ENCODE peak calls at places on chromosomes 16 and 17, in six cellular contexts. One of them, this sample, is unnamed.

GRCh38 chr17:68288804-68289203 is 2.1 kb downstream of the SLC16A6 start:
- DNase-seq in GM10248: peak
- DNase-seq in psoas muscle: no peak
- DNase-seq in AG09309: no peak
- DNase-seq in bronchial epithelial cell: no peak
- DNase-seq in dorsolateral prefrontal cortex: no peak
- DNase-seq in this sample: no peak

GRCh38 chr17:51636291-51636690 is 375.9 kb downstream of the UTP18 start:
- DNase-seq in GM10248: no peak
- DNase-seq in psoas muscle: no peak
- DNase-seq in AG09309: no peak
- DNase-seq in bronchial epithelial cell: peak
- DNase-seq in dorsolateral prefrontal cortex: no peak
- DNase-seq in this sample: no peak

GRCh38 chr16:82038941-82039340 is 3.9 kb downstream of the HSD17B2 start:
- DNase-seq in GM10248: no peak
- DNase-seq in psoas muscle: no peak
- DNase-seq in AG09309: no peak
- DNase-seq in bronchial epithelial cell: no peak
- DNase-seq in dorsolateral prefrontal cortex: no peak
- DNase-seq in this sample: no peak

GRCh38 chr17:1231456-1231855 is 38.8 kb upstream of the BHLHA9 start:
- DNase-seq in GM10248: no peak
- DNase-seq in psoas muscle: no peak
- DNase-seq in AG09309: no peak
- DNase-seq in bronchial epithelial cell: no peak
- DNase-seq in dorsolateral prefrontal cortex: no peak
- DNase-seq in this sample: peak

GRCh38 chr17:60577147-60577925 is 22.7 kb upstream of the PPM1D start:
- DNase-seq in GM10248: peak
- DNase-seq in psoas muscle: no peak
- DNase-seq in AG09309: no peak
- DNase-seq in bronchial epithelial cell: no peak
- DNase-seq in dorsolateral prefrontal cortex: peak
- DNase-seq in this sample: no peak

GRCh38 chr17:81960130-81960958 is 643 bp downstream of the NOTUM start:
- DNase-seq in GM10248: no peak
- DNase-seq in psoas muscle: no peak
- DNase-seq in AG09309: no peak
- DNase-seq in bronchial epithelial cell: no peak
- DNase-seq in dorsolateral prefrontal cortex: no peak
- DNase-seq in this sample: no peak

GRCh38 chr17:17767497-17768286 is 69.1 kb downstream of the SREBF1 start:
- DNase-seq in GM10248: no peak
- DNase-seq in psoas muscle: no peak
- DNase-seq in AG09309: no peak
- DNase-seq in bronchial epithelial cell: no peak
- DNase-seq in dorsolateral prefrontal cortex: no peak
- DNase-seq in this sample: no peak

GRCh38 chr17:8474826-8475225 is 39.1 kb downstream of the NDEL1 start:
- DNase-seq in GM10248: no peak
- DNase-seq in psoas muscle: no peak
- DNase-seq in AG09309: no peak
- DNase-seq in bronchial epithelial cell: no peak
- DNase-seq in dorsolateral prefrontal cortex: no peak
- DNase-seq in this sample: no peak

GRCh38 chr16:57728336-57729181 is 7.0 kb upstream of the KATNB1 start:
- DNase-seq in GM10248: no peak
- DNase-seq in psoas muscle: no peak
- DNase-seq in AG09309: no peak
- DNase-seq in bronchial epithelial cell: no peak
- DNase-seq in dorsolateral prefrontal cortex: no peak
- DNase-seq in this sample: no peak

GRCh38 chr16:66717112-66717675 is 20.7 kb upstream of the CMTM4 start:
- DNase-seq in GM10248: no peak
- DNase-seq in psoas muscle: peak
- DNase-seq in AG09309: no peak
- DNase-seq in bronchial epithelial cell: no peak
- DNase-seq in dorsolateral prefrontal cortex: peak
- DNase-seq in this sample: no peak

GRCh38 chr17:81034168-81034777 is 678 bp upstream of the BAIAP2 start:
- DNase-seq in GM10248: no peak
- DNase-seq in psoas muscle: no peak
- DNase-seq in AG09309: no peak
- DNase-seq in bronchial epithelial cell: no peak
- DNase-seq in dorsolateral prefrontal cortex: no peak
- DNase-seq in this sample: no peak

GRCh38 chr17:58504826-58505351 is 9.5 kb downstream of the MTMR4 start:
- DNase-seq in GM10248: peak
- DNase-seq in psoas muscle: no peak
- DNase-seq in AG09309: no peak
- DNase-seq in bronchial epithelial cell: no peak
- DNase-seq in dorsolateral prefrontal cortex: no peak
- DNase-seq in this sample: no peak

GRCh38 chr16:81630632-81631026 is 148.5 kb upstream of the PLCG2 start:
- DNase-seq in GM10248: no peak
- DNase-seq in psoas muscle: no peak
- DNase-seq in AG09309: no peak
- DNase-seq in bronchial epithelial cell: no peak
- DNase-seq in dorsolateral prefrontal cortex: no peak
- DNase-seq in this sample: no peak

GRCh38 chr17:80753946-80754345 is 209.3 kb downstream of the RPTOR start:
- DNase-seq in GM10248: no peak
- DNase-seq in psoas muscle: no peak
- DNase-seq in AG09309: no peak
- DNase-seq in bronchial epithelial cell: no peak
- DNase-seq in dorsolateral prefrontal cortex: no peak
- DNase-seq in this sample: no peak

GRCh38 chr17:7632492-7632894 is 2.6 kb downstream of the SHBG start:
- DNase-seq in GM10248: peak
- DNase-seq in psoas muscle: no peak
- DNase-seq in AG09309: no peak
- DNase-seq in bronchial epithelial cell: peak
- DNase-seq in dorsolateral prefrontal cortex: no peak
- DNase-seq in this sample: peak

GRCh38 chr16:56451753-56452689 is 667 bp downstream of the OGFOD1 start:
- DNase-seq in GM10248: no peak
- DNase-seq in psoas muscle: peak
- DNase-seq in AG09309: no peak
- DNase-seq in bronchial epithelial cell: peak
- DNase-seq in dorsolateral prefrontal cortex: no peak
- DNase-seq in this sample: no peak

GRCh38 chr17:18246880-18247612 is 11.5 kb downstream of the FLII start:
- DNase-seq in GM10248: no peak
- DNase-seq in psoas muscle: peak
- DNase-seq in AG09309: no peak
- DNase-seq in bronchial epithelial cell: peak
- DNase-seq in dorsolateral prefrontal cortex: no peak
- DNase-seq in this sample: peak

GRCh38 chr17:82948957-82949356 is 109.1 kb upstream of the ZNF750 start:
- DNase-seq in GM10248: no peak
- DNase-seq in psoas muscle: peak
- DNase-seq in AG09309: no peak
- DNase-seq in bronchial epithelial cell: no peak
- DNase-seq in dorsolateral prefrontal cortex: no peak
- DNase-seq in this sample: peak

GRCh38 chr17:28188841-28189263 is 130.1 kb upstream of the TMEM97 start:
- DNase-seq in GM10248: no peak
- DNase-seq in psoas muscle: no peak
- DNase-seq in AG09309: no peak
- DNase-seq in bronchial epithelial cell: peak
- DNase-seq in dorsolateral prefrontal cortex: no peak
- DNase-seq in this sample: no peak

GRCh38 chr17:15963670-15964110 is 18.8 kb downstream of the ADORA2B start:
- DNase-seq in GM10248: no peak
- DNase-seq in psoas muscle: no peak
- DNase-seq in AG09309: no peak
- DNase-seq in bronchial epithelial cell: peak
- DNase-seq in dorsolateral prefrontal cortex: no peak
- DNase-seq in this sample: no peak

DNA sequence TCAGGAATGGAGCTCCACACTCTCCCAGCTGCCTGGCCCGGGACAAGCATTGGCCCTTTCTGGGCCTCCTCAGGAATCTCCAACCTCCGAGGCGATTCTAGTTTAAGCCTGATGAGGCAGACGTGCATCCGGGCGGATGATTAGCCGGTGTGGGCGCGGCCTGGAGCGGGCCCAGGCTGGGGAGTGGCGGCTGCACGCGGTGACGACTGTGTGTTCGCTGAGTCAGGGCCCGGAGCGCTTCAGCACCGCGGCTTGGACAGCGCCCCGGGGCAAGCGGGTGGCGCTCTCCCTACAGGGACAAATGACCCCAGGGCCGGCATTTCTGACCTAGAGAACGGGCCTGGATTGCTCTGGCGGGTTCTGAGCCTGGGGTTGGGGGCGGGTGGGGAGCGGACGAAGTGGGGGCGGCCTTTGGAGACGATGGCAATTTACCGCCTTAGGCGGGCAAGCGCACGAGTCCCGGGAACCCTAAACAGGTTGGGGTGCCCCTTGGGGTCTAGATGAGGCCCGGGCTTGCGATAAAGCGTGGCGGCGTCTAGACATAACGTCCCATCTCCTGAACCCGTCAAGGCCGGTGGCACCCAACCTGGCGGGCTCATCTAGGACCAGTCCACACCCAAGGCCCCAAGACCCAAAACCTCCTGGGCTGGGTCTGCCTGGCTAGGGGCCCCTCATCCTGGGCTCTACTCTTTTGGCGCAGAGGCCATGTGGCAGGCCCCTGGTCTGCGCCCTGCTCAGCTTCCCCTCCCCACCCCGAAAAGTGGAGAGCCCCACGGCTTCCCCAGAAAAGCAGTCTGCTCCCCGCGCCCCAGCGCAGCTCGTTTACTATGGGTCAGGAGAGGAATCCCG is 22.3 kb upstream of the ZNHIT3 start:
- DNase-seq in GM10248: peak
- DNase-seq in psoas muscle: peak
- DNase-seq in AG09309: no peak
- DNase-seq in bronchial epithelial cell: peak
- DNase-seq in dorsolateral prefrontal cortex: no peak
- DNase-seq in this sample: no peak
- TF ChIP-seq CTCF in GM10248: no peak
- TF ChIP-seq CTCF in psoas muscle: no peak
- TF ChIP-seq CTCF in AG09309: peak
- TF ChIP-seq CTCF in bronchial epithelial cell: peak
- TF ChIP-seq CTCF in dorsolateral prefrontal cortex: no peak
- TF ChIP-seq CTCF in this sample: no peak

GRCh38 chr17:2710804-2711607 is 558 bp downstream of the CLUH start:
- DNase-seq in GM10248: no peak
- DNase-seq in psoas muscle: peak
- DNase-seq in AG09309: no peak
- DNase-seq in bronchial epithelial cell: no peak
- DNase-seq in dorsolateral prefrontal cortex: no peak
- DNase-seq in this sample: peak
- TF ChIP-seq CTCF in GM10248: no peak
- TF ChIP-seq CTCF in psoas muscle: no peak
- TF ChIP-seq CTCF in AG09309: no peak
- TF ChIP-seq CTCF in bronchial epithelial cell: no peak
- TF ChIP-seq CTCF in dorsolateral prefrontal cortex: no peak
- TF ChIP-seq CTCF in this sample: no peak

DNA sequence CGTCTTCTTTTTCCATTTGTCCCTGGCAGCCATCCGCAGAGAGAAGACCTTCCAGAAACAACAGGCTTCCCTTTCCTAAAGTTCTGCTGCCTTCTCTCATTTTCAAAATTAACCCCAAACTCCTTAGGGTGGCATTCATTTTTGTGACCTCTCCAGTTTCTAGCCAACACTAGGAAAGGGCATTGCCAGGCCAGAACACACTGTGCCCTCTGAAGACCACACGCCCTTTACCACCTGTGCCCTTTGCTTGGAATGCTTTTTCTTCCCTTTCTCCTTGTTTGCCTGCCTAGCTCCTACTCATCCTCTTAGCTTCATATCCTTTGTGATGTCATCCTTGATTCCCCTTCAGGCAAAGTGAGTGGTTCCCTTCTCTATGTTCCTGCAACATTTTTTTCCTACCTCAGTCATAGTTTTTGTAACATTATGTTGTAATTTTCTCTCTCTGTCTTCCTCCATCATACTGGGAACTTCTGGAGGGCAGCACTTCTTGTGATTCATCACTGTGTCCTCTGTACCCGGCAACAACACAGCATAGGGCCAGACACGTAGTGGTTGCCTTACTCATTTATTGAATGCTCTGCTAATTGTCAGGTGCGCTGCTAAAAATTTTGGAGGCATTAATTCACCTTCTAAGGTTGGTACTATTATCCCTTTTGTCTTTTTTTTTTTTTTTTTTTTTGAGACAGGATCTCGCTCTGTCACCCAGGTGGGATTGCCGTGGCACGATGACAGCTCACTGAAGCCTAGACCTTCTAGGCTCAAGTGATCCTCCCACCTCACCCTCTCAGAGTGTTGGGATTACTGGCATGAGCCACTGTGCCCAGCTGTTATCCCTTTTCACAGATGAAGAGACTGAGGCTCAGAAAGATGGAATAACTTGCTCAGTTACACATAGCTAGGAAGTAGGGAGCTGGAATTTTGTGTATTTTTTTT is 1.0 kb downstream of the KAT8 start:
- DNase-seq in GM10248: no peak
- DNase-seq in psoas muscle: no peak
- DNase-seq in AG09309: peak
- DNase-seq in bronchial epithelial cell: peak
- DNase-seq in dorsolateral prefrontal cortex: no peak
- DNase-seq in this sample: no peak
- TF ChIP-seq CTCF in GM10248: no peak
- TF ChIP-seq CTCF in psoas muscle: no peak
- TF ChIP-seq CTCF in AG09309: no peak
- TF ChIP-seq CTCF in bronchial epithelial cell: no peak
- TF ChIP-seq CTCF in dorsolateral prefrontal cortex: no peak
- TF ChIP-seq CTCF in this sample: no peak

GRCh38 chr16:28824548-28824973 is 1.8 kb downstream of the ATXN2L start:
- DNase-seq in GM10248: no peak
- DNase-seq in psoas muscle: no peak
- DNase-seq in AG09309: no peak
- DNase-seq in bronchial epithelial cell: no peak
- DNase-seq in dorsolateral prefrontal cortex: no peak
- DNase-seq in this sample: no peak

GRCh38 chr16:28823719-28824547 is 1.1 kb downstream of the ATXN2L start:
- DNase-seq in GM10248: peak
- DNase-seq in psoas muscle: peak
- DNase-seq in AG09309: peak
- DNase-seq in bronchial epithelial cell: peak
- DNase-seq in dorsolateral prefrontal cortex: peak
- DNase-seq in this sample: peak

GRCh38 chr16:28822520-28823290 is at the start of gene ATXN2L:
- DNase-seq in GM10248: peak
- DNase-seq in psoas muscle: peak
- DNase-seq in AG09309: peak
- DNase-seq in bronchial epithelial cell: peak
- DNase-seq in dorsolateral prefrontal cortex: peak
- DNase-seq in this sample: peak

GRCh38 chr16:28823291-28823718 is 506 bp downstream of the ATXN2L start:
- DNase-seq in GM10248: no peak
- DNase-seq in psoas muscle: peak
- DNase-seq in AG09309: no peak
- DNase-seq in bronchial epithelial cell: no peak
- DNase-seq in dorsolateral prefrontal cortex: no peak
- DNase-seq in this sample: peak

DNA sequence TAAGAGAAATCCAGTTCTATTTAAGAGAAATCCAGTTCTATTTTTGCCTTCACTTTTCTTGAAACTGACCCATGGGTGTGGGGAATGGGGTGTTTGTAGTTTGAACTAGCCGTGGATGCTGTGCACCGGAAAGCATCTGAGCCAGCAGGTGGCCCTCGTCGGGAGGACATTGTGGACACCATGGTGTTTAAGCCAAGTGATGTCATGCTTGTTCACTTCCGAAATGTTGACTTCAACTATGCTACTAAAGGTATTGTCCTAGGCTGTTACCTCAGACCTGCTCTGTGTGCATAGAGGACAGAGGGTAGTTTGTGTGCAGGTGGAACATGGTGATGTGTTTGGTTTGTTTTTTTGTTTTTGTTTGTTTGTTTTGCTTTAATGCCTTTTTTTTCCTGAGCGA is 3.3 kb downstream of the ATXN2L start:
- DNase-seq in GM10248: no peak
- DNase-seq in psoas muscle: no peak
- DNase-seq in AG09309: no peak
- DNase-seq in bronchial epithelial cell: peak
- DNase-seq in dorsolateral prefrontal cortex: no peak
- DNase-seq in this sample: no peak
- TF ChIP-seq CTCF in GM10248: no peak
- TF ChIP-seq CTCF in psoas muscle: peak
- TF ChIP-seq CTCF in AG09309: no peak
- TF ChIP-seq CTCF in bronchial epithelial cell: peak
- TF ChIP-seq CTCF in dorsolateral prefrontal cortex: no peak
- TF ChIP-seq CTCF in this sample: no peak